ENCODE peak calls at places on chromosome 6, in five cellular contexts. I is astrocyte; N is K562; Q is CD4-positive, alpha-beta memory T cell; J is fibroblast of lung. X is an unnamed sample. For H3K36me3, the result is how much of the 10 kb centered on the place peaks cover.

GRCh38 chr6:88246654-88247053 is 80.5 kb upstream of the CNR1 start:
- DNase-seq in I (no peak), N (peak), Q (no peak), J (no peak), X (no peak)

GRCh38 chr6:117306227-117306784 is 40.9 kb downstream of the VGLL2 start:
- DNase-seq in I (no peak), N (no peak), Q (no peak), J (no peak), X (no peak)

GRCh38 chr6:123402052-123402451 is 234.7 kb downstream of the TRDN start:
- DNase-seq in I (no peak), N (no peak), Q (no peak), J (no peak), X (no peak)

GRCh38 chr6:116158641-116159040 is 32.7 kb upstream of the COL10A1 start:
- DNase-seq in I (peak), N (no peak), Q (no peak), J (peak), X (no peak)

GRCh38 chr6:4313044-4313686 is 177.8 kb upstream of the ECI2 start:
- DNase-seq in I (peak), N (no peak), Q (no peak), J (peak), X (no peak)

GRCh38 chr6:20044883-20045282 is 167.4 kb downstream of the MBOAT1 start:
- DNase-seq in I (no peak), N (no peak), Q (no peak), J (no peak), X (no peak)

GRCh38 chr6:29553268-29554057 is 6.1 kb downstream of the UBD start:
- DNase-seq in I (peak), N (no peak), Q (peak), J (peak), X (no peak)

GRCh38 chr6:39546731-39547130 is 178.5 kb downstream of the KIF6 start:
- DNase-seq in I (no peak), N (no peak), Q (no peak), J (no peak), X (no peak)

GRCh38 chr6:80094017-80094416 is 12.5 kb upstream of the BCKDHB start:
- DNase-seq in I (peak), N (peak), Q (peak), J (peak), X (no peak)

GRCh38 chr6:91782789-91783188 is 1195.9 kb upstream of the MAP3K7 start:
- DNase-seq in I (peak), N (no peak), Q (no peak), J (peak), X (no peak)

GRCh38 chr6:158777510-158777909 is 41.7 kb downstream of the EZR start:
- DNase-seq in I (no peak), N (no peak), Q (no peak), J (no peak), X (no peak)
- H3K36me3 ChIP-seq in I (under half), N (half or more), Q (half or more), J (under half), X (under half)

GRCh38 chr6:108712946-108713345 is 135.3 kb upstream of the ARMC2 start:
- DNase-seq in I (no peak), N (no peak), Q (no peak), J (no peak), X (no peak)
- H3K27ac ChIP-seq in I (no peak), N (no peak), Q (no peak), J (no peak), X (no peak)

DNA sequence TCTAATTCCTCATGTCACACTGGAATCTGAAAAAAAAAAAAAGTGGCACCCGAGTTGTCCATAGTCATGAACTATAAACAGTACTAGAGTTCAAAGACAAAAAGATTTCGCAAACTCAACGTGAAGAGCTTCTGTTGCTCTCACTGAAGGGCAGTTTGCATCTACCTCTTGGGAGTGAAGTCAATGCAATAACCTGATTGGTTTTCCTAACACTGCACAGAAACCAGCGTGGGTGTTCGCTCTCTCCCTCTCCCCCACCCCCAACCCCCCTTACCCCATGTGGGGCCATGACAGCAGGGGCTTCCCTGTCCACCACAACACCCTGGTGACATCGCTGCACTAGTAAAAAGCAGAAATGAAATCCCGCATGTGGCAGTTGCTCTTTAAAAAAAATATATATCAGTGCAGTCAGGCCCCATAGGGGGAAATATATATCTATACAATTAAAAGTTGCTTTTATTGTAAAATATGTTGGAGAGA is 66.9 kb downstream of the GMPR start:
- DNase-seq in I (no peak), N (no peak), Q (no peak), J (no peak), X (peak)
- H3K36me3 ChIP-seq in I (under half), N (under half), Q (under half), J (under half), X (under half)

DNA sequence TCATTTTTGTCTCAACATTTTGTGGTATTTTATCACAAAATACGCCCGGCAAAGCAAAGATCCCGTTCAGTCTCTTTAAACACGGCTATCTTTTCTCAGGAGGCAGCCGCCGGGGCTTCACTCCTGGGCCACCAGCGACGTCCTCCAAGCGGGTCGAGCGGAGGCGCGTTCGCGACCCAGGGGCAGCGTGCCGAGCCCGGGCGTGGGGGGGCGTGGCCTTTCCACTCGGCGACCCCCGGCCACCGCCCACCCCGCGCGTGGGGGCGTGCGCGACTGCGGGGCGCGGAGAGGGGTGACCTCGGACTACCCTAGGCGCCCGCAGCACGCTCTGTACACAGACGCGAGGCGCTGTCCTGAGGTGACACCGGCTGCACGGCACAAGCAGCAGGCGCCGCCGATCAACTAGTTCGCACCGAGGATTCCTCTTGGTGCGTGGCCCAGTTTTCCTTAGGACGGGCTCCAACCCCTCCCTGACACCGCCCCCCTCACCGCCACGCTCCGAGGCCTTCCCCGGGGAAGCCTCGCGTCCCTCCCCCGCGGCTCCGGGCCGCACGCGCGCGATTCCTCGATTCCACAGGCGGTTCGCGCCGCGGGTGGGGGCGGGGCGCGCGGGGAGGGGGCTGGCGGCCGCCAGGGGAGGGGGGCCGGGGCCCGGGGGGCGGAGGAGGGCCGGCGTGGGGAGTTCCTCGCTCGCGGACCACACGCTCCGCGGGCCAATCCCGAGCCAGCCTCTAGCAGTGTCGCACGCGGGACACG is 1.1 kb upstream of the JARID2 start:
- DNase-seq in I (peak), N (peak), Q (peak), J (peak), X (peak)
- H3K27ac ChIP-seq in I (peak), N (peak), Q (peak), J (peak), X (peak)

GRCh38 chr6:161341638-161342037 is 67.8 kb upstream of the AGPAT4 start:
- DNase-seq in I (no peak), N (no peak), Q (no peak), J (no peak), X (no peak)
- H3K36me3 ChIP-seq in I (under half), N (under half), Q (under half), J (under half), X (under half)

DNA sequence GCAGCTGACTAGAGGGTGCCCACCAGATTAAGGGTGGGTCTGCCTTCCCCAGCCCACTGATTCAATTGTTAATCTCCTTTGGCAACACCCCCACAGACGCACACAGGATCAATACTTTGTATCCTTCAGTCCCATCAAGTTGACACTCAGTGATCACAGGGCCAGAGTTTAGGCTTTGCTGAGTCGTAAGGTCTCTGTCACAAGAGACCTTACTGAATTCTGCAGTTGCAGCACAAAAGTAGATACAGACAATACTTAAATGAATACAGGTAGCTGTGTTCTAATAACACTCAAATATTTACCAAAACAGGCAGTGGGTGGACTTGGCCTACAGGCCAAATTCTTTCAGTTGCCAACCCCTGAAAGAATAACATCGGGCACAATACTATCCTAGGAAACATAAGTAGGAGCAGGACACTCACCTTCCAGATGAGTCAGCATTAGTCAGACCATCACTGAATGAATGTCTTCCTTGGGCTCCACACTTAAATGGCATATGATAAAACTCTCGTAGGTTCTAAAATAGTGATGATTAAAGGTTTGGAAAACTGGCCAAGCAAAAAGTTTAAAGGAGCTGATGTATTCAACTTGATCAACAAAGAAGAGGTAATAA is 190.0 kb downstream of the UBE3D start:
- DNase-seq in I (peak), N (peak), Q (no peak), J (peak), X (no peak)
- H3K27ac ChIP-seq in I (no peak), N (no peak), Q (no peak), J (no peak), X (no peak)

GRCh38 chr6:98310408-98310807 is 524.0 kb upstream of the POU3F2 start:
- DNase-seq in I (no peak), N (no peak), Q (no peak), J (no peak), X (no peak)

DNA sequence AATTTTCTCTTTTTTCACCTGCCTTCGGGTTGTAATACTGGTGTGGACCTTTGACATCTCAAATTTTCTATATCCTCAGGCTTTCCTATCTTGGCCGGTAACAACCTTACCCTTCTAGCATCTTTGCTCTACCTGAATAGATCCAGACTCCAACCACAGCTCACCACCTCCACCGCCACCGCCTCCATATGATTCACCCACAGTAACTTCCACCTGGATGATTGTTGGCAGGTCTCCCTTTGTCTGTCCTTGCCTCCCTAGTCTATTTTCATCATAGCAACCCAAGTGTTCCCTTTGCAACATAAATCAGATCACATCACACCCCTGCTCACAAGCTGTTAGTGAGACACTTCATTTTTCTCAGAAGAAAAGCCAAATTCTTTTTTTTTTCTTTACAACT is 525.8 kb upstream of the POU3F2 start:
- DNase-seq in I (no peak), N (no peak), Q (no peak), J (no peak), X (no peak)
- H3K36me3 ChIP-seq in I (under half), N (under half), Q (under half), J (under half), X (under half)

X was measured in gastrocnemius medialis.